ENCODE peak calls at places on chromosome 1, in eight cellular contexts. H, P, E, Q, X, L, N and B are unnamed samples.

GRCh38 chr1:26320896-26321295 is 3.1 kb downstream of the CD52 start:
- DNase-seq in P (no peak), N (no peak), Q (peak), E (no peak), L (no peak), H (no peak), X (no peak), B (no peak)

GRCh38 chr1:44044071-44044801 is 13.0 kb upstream of the SLC6A9 start:
- DNase-seq in N (no peak), H (no peak), E (no peak), Q (no peak), L (no peak), X (no peak), P (no peak), B (no peak)

GRCh38 chr1:170581041-170581440 is 49.1 kb downstream of the GORAB start:
- DNase-seq in E (no peak), N (no peak), Q (no peak), P (no peak), L (no peak), H (no peak), X (no peak), B (peak)

GRCh38 chr1:52550447-52550846 is 2.4 kb downstream of the TUT4 start:
- DNase-seq in H (no peak), Q (peak), X (no peak), E (no peak), N (no peak), L (no peak), P (no peak), B (no peak)

GRCh38 chr1:118317836-118318614 is 133.0 kb upstream of the SPAG17 start:
- DNase-seq in E (no peak), P (no peak), N (no peak), Q (no peak), H (no peak), L (no peak), X (no peak), B (no peak)

GRCh38 chr1:115837762-115838421 is 3.0 kb downstream of the NHLH2 start:
- DNase-seq in Q (peak), P (no peak), L (no peak), E (peak), N (no peak), X (peak), H (no peak), B (no peak)

GRCh38 chr1:218456449-218456848 is 111.3 kb downstream of the TGFB2 start:
- DNase-seq in N (no peak), X (no peak), H (no peak), E (no peak), L (no peak), Q (no peak), P (no peak), B (peak)

GRCh38 chr1:45097944-45098343 is 85.9 kb downstream of the UROD start:
- DNase-seq in X (no peak), E (no peak), L (no peak), P (no peak), H (no peak), Q (no peak), N (no peak), B (no peak)

GRCh38 chr1:203147376-203147775 is 19.9 kb downstream of the ADORA1 start:
- DNase-seq in E (no peak), X (no peak), H (no peak), P (no peak), L (no peak), N (no peak), Q (no peak), B (no peak)

GRCh38 chr1:30322859-30323257 is 400.5 kb downstream of the MATN1 start:
- DNase-seq in H (no peak), X (peak), N (no peak), P (no peak), L (peak), E (no peak), Q (no peak), B (no peak)